ENCODE peak calls at places on chromosome 17, in five cellular contexts. One of them, this sample, is unnamed.

GRCh38 chr17:43418441-43419374 is 19.9 kb downstream of the ARL4D start:
- DNase-seq in Caki2: peak
- DNase-seq in GF-D8: no peak
- DNase-seq in ecto neural progenitor cell: no peak
- DNase-seq in fibroblast of the conjunctiva: peak
- DNase-seq in this sample: peak

GRCh38 chr17:78356163-78356713 is 3.6 kb downstream of the SOCS3 start:
- DNase-seq in Caki2: peak
- DNase-seq in GF-D8: no peak
- DNase-seq in ecto neural progenitor cell: no peak
- DNase-seq in fibroblast of the conjunctiva: peak
- DNase-seq in this sample: no peak

GRCh38 chr17:66576473-66576872 is 258.4 kb upstream of the CACNG5 start:
- DNase-seq in Caki2: no peak
- DNase-seq in GF-D8: no peak
- DNase-seq in ecto neural progenitor cell: no peak
- DNase-seq in fibroblast of the conjunctiva: no peak
- DNase-seq in this sample: no peak

GRCh38 chr17:55348749-55349354 is 72.8 kb downstream of the MMD start:
- DNase-seq in Caki2: peak
- DNase-seq in GF-D8: no peak
- DNase-seq in ecto neural progenitor cell: peak
- DNase-seq in fibroblast of the conjunctiva: peak
- DNase-seq in this sample: peak

GRCh38 chr17:81509048-81509686 is 3.4 kb downstream of the ACTG1 start:
- DNase-seq in Caki2: peak
- DNase-seq in GF-D8: no peak
- DNase-seq in ecto neural progenitor cell: peak
- DNase-seq in fibroblast of the conjunctiva: no peak
- DNase-seq in this sample: no peak

GRCh38 chr17:21215935-21216334 is 2.0 kb upstream of the TMEM11 start:
- DNase-seq in Caki2: no peak
- DNase-seq in GF-D8: peak
- DNase-seq in ecto neural progenitor cell: no peak
- DNase-seq in fibroblast of the conjunctiva: no peak
- DNase-seq in this sample: no peak

GRCh38 chr17:27977751-27978688 is 64.5 kb upstream of the NLK start:
- DNase-seq in Caki2: no peak
- DNase-seq in GF-D8: no peak
- DNase-seq in ecto neural progenitor cell: no peak
- DNase-seq in fibroblast of the conjunctiva: no peak
- DNase-seq in this sample: no peak

GRCh38 chr17:69326302-69327059 is 452 bp downstream of the ABCA5 start:
- DNase-seq in Caki2: peak
- DNase-seq in GF-D8: no peak
- DNase-seq in ecto neural progenitor cell: no peak
- DNase-seq in fibroblast of the conjunctiva: no peak
- DNase-seq in this sample: no peak

GRCh38 chr17:36089888-36090836 is at the start of gene CCL3:
- DNase-seq in Caki2: no peak
- DNase-seq in GF-D8: no peak
- DNase-seq in ecto neural progenitor cell: no peak
- DNase-seq in fibroblast of the conjunctiva: no peak
- DNase-seq in this sample: no peak

GRCh38 chr17:8904201-8904600 is 36.7 kb upstream of the PIK3R6 start:
- DNase-seq in Caki2: no peak
- DNase-seq in GF-D8: no peak
- DNase-seq in ecto neural progenitor cell: no peak
- DNase-seq in fibroblast of the conjunctiva: no peak
- DNase-seq in this sample: peak

GRCh38 chr17:30590086-30590485 is 112.9 kb downstream of the GOSR1 start:
- DNase-seq in Caki2: no peak
- DNase-seq in GF-D8: no peak
- DNase-seq in ecto neural progenitor cell: no peak
- DNase-seq in fibroblast of the conjunctiva: no peak
- DNase-seq in this sample: no peak

GRCh38 chr17:5500247-5500803 is 14.0 kb downstream of the MIS12 start:
- DNase-seq in Caki2: no peak
- DNase-seq in GF-D8: no peak
- DNase-seq in ecto neural progenitor cell: no peak
- DNase-seq in fibroblast of the conjunctiva: no peak
- DNase-seq in this sample: no peak

GRCh38 chr17:6712058-6712853 is 913 bp downstream of the SLC13A5 start:
- DNase-seq in Caki2: no peak
- DNase-seq in GF-D8: no peak
- DNase-seq in ecto neural progenitor cell: peak
- DNase-seq in fibroblast of the conjunctiva: no peak
- DNase-seq in this sample: peak

GRCh38 chr17:67056746-67057490 is 12.6 kb downstream of the CACNG1 start:
- DNase-seq in Caki2: no peak
- DNase-seq in GF-D8: no peak
- DNase-seq in ecto neural progenitor cell: peak
- DNase-seq in fibroblast of the conjunctiva: no peak
- DNase-seq in this sample: peak

GRCh38 chr17:45311762-45312476 is 4.9 kb downstream of the MAP3K14 start:
- DNase-seq in Caki2: peak
- DNase-seq in GF-D8: no peak
- DNase-seq in ecto neural progenitor cell: no peak
- DNase-seq in fibroblast of the conjunctiva: no peak
- DNase-seq in this sample: no peak

GRCh38 chr17:73278465-73279453 is 17.1 kb upstream of the CPSF4L start:
- DNase-seq in Caki2: no peak
- DNase-seq in GF-D8: no peak
- DNase-seq in ecto neural progenitor cell: no peak
- DNase-seq in fibroblast of the conjunctiva: no peak
- DNase-seq in this sample: no peak

GRCh38 chr17:21043296-21044232 is 753 bp upstream of the USP22 start:
- DNase-seq in Caki2: peak
- DNase-seq in GF-D8: peak
- DNase-seq in ecto neural progenitor cell: no peak
- DNase-seq in fibroblast of the conjunctiva: peak
- DNase-seq in this sample: no peak

GRCh38 chr17:73622381-73622780 is 21.9 kb downstream of the SDK2 start:
- DNase-seq in Caki2: no peak
- DNase-seq in GF-D8: no peak
- DNase-seq in ecto neural progenitor cell: no peak
- DNase-seq in fibroblast of the conjunctiva: no peak
- DNase-seq in this sample: no peak

GRCh38 chr17:20095366-20096080 is 86.4 kb downstream of the SPECC1 start:
- DNase-seq in Caki2: peak
- DNase-seq in GF-D8: no peak
- DNase-seq in ecto neural progenitor cell: peak
- DNase-seq in fibroblast of the conjunctiva: no peak
- DNase-seq in this sample: peak

GRCh38 chr17:28033972-28034714 is 8.3 kb upstream of the NLK start:
- DNase-seq in Caki2: no peak
- DNase-seq in GF-D8: peak
- DNase-seq in ecto neural progenitor cell: no peak
- DNase-seq in fibroblast of the conjunctiva: peak
- DNase-seq in this sample: no peak

GRCh38 chr17:17420561-17421269 is 56.1 kb upstream of the MED9 start:
- DNase-seq in Caki2: no peak
- DNase-seq in GF-D8: peak
- DNase-seq in ecto neural progenitor cell: no peak
- DNase-seq in fibroblast of the conjunctiva: no peak
- DNase-seq in this sample: no peak

GRCh38 chr17:2213291-2213960 is 90.2 kb downstream of the SMG6 start:
- DNase-seq in Caki2: no peak
- DNase-seq in GF-D8: no peak
- DNase-seq in ecto neural progenitor cell: no peak
- DNase-seq in fibroblast of the conjunctiva: no peak
- DNase-seq in this sample: no peak

GRCh38 chr17:58277107-58277506 is 3.6 kb downstream of the MPO start:
- DNase-seq in Caki2: no peak
- DNase-seq in GF-D8: peak
- DNase-seq in ecto neural progenitor cell: no peak
- DNase-seq in fibroblast of the conjunctiva: no peak
- DNase-seq in this sample: peak

GRCh38 chr17:76714822-76715461 is 4.2 kb upstream of the MXRA7 start:
- DNase-seq in Caki2: peak
- DNase-seq in GF-D8: peak
- DNase-seq in ecto neural progenitor cell: peak
- DNase-seq in fibroblast of the conjunctiva: no peak
- DNase-seq in this sample: peak

GRCh38 chr17:74998783-74999182 is 11.4 kb downstream of the CDR2L start:
- DNase-seq in Caki2: no peak
- DNase-seq in GF-D8: no peak
- DNase-seq in ecto neural progenitor cell: no peak
- DNase-seq in fibroblast of the conjunctiva: no peak
- DNase-seq in this sample: no peak

GRCh38 chr17:73802314-73802713 is 158.1 kb upstream of the SDK2 start:
- DNase-seq in Caki2: no peak
- DNase-seq in GF-D8: no peak
- DNase-seq in ecto neural progenitor cell: no peak
- DNase-seq in fibroblast of the conjunctiva: no peak
- DNase-seq in this sample: no peak

GRCh38 chr17:925846-926245 is 53.7 kb downstream of the NXN start:
- DNase-seq in Caki2: no peak
- DNase-seq in GF-D8: no peak
- DNase-seq in ecto neural progenitor cell: no peak
- DNase-seq in fibroblast of the conjunctiva: no peak
- DNase-seq in this sample: no peak

GRCh38 chr17:40321502-40322416 is 12.8 kb downstream of the RARA start:
- DNase-seq in Caki2: no peak
- DNase-seq in GF-D8: no peak
- DNase-seq in ecto neural progenitor cell: no peak
- DNase-seq in fibroblast of the conjunctiva: no peak
- DNase-seq in this sample: no peak

GRCh38 chr17:42202696-42203095 is 8.4 kb upstream of the GHDC start:
- DNase-seq in Caki2: no peak
- DNase-seq in GF-D8: no peak
- DNase-seq in ecto neural progenitor cell: no peak
- DNase-seq in fibroblast of the conjunctiva: no peak
- DNase-seq in this sample: no peak

GRCh38 chr17:65389426-65389825 is 172.0 kb downstream of the AXIN2 start:
- DNase-seq in Caki2: no peak
- DNase-seq in GF-D8: no peak
- DNase-seq in ecto neural progenitor cell: no peak
- DNase-seq in fibroblast of the conjunctiva: no peak
- DNase-seq in this sample: no peak

This sample was measured in osteocyte.